ENCODE peak calls at places on chromosomes 16 and 17, in four cellular contexts. One of them, this sample, is unnamed.

GRCh38 chr16:66776457-66776856 is 24.9 kb downstream of the TERB1 start:
- DNase-seq in IMR-90: no peak
- DNase-seq in neuronal stem cell: no peak
- DNase-seq in H9: no peak
- DNase-seq in this sample: no peak

GRCh38 chr17:8685396-8685795 is 54.9 kb upstream of the MYH10 start:
- DNase-seq in IMR-90: no peak
- DNase-seq in H9: no peak
- DNase-seq in neuronal stem cell: no peak
- DNase-seq in this sample: no peak

GRCh38 chr17:79010304-79010646 is 711 bp upstream of the CANT1 start:
- DNase-seq in H9: no peak
- DNase-seq in IMR-90: no peak
- DNase-seq in neuronal stem cell: no peak
- DNase-seq in this sample: no peak

GRCh38 chr17:17951524-17951923 is 20.7 kb downstream of the TOM1L2 start:
- DNase-seq in H9: no peak
- DNase-seq in neuronal stem cell: no peak
- DNase-seq in IMR-90: no peak
- DNase-seq in this sample: no peak

GRCh38 chr17:80198144-80198661 is 21.9 kb downstream of the SGSH start:
- DNase-seq in neuronal stem cell: no peak
- DNase-seq in IMR-90: no peak
- DNase-seq in H9: peak; percentile 74
- DNase-seq in this sample: no peak

GRCh38 chr17:41882756-41883155 is 17.5 kb upstream of the KLHL11 start:
- DNase-seq in H9: no peak
- DNase-seq in neuronal stem cell: no peak
- DNase-seq in IMR-90: no peak
- DNase-seq in this sample: no peak

GRCh38 chr16:11253995-11254912 is 1.8 kb downstream of the SOCS1 start:
- DNase-seq in neuronal stem cell: no peak
- DNase-seq in IMR-90: peak; percentile 16
- DNase-seq in H9: no peak
- DNase-seq in this sample: no peak

GRCh38 chr16:2926660-2927646 is 15.2 kb downstream of the FLYWCH1 start:
- DNase-seq in neuronal stem cell: peak; percentile 87
- DNase-seq in H9: peak; percentile 87
- DNase-seq in IMR-90: peak; percentile 80
- DNase-seq in this sample: peak; percentile 87

GRCh38 chr17:17959520-17960361 is 12.5 kb downstream of the TOM1L2 start:
- DNase-seq in IMR-90: peak; percentile 69
- DNase-seq in neuronal stem cell: no peak
- DNase-seq in H9: no peak
- DNase-seq in this sample: peak; percentile 59

GRCh38 chr17:45246338-45246737 is 15.6 kb downstream of the SPATA32 start:
- DNase-seq in neuronal stem cell: no peak
- DNase-seq in H9: no peak
- DNase-seq in IMR-90: no peak
- DNase-seq in this sample: no peak

GRCh38 chr17:37478187-37478586 is 11.5 kb upstream of the DUSP14 start:
- DNase-seq in neuronal stem cell: no peak
- DNase-seq in IMR-90: peak; percentile 58
- DNase-seq in H9: no peak
- DNase-seq in this sample: peak; percentile 77

GRCh38 chr17:45273551-45273957 is 11.7 kb upstream of the SPATA32 start:
- DNase-seq in neuronal stem cell: no peak
- DNase-seq in H9: no peak
- DNase-seq in IMR-90: no peak
- DNase-seq in this sample: no peak

GRCh38 chr16:64416232-64417010 is 705.4 kb downstream of the CDH11 start:
- DNase-seq in H9: no peak
- DNase-seq in IMR-90: peak; percentile 43
- DNase-seq in neuronal stem cell: no peak
- DNase-seq in this sample: peak; percentile 65
- H3K14ac ChIP-seq in H9: no peak overlapping the region
- H3K14ac ChIP-seq in IMR-90: no peak overlapping the region
- H3K14ac ChIP-seq in neuronal stem cell: no peak overlapping the region
- H3K14ac ChIP-seq in this sample: no peak overlapping the region

DNA sequence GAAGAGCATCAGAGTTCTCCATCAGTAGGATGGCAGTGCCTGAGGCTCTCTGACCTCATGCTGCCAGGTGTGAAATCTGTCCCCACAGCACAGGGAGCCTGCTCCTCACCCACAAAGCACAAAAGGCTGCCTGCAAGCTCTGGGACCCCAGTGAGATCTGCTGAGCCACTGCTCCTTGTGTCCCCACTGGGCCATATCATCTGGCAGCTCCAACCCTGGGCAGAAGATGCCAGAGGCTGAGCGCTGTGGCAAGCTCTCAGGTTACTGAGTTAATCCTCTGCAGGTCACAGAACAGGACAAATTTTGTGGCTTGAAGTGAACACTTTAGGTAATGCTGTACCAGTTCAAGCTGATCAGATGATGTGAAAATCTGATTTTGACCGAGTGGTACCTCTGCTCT is 26.7 kb upstream of the ERN1 start:
- DNase-seq in IMR-90: no peak
- DNase-seq in neuronal stem cell: no peak
- DNase-seq in H9: no peak
- DNase-seq in this sample: no peak
- H3K27ac ChIP-seq in IMR-90: peak overlapping the region; percentile 1
- H3K27ac ChIP-seq in neuronal stem cell: no peak overlapping the region
- H3K27ac ChIP-seq in H9: no peak overlapping the region
- H3K27ac ChIP-seq in this sample: no peak overlapping the region

GRCh38 chr17:40614431-40615294 is 33.0 kb downstream of the SMARCE1 start:
- DNase-seq in neuronal stem cell: no peak
- DNase-seq in IMR-90: no peak
- DNase-seq in H9: no peak
- DNase-seq in this sample: no peak
- H3K14ac ChIP-seq in neuronal stem cell: no peak overlapping the region
- H3K14ac ChIP-seq in IMR-90: no peak overlapping the region
- H3K14ac ChIP-seq in H9: no peak overlapping the region
- H3K14ac ChIP-seq in this sample: no peak overlapping the region

GRCh38 chr17:40560592-40561293 is 4.5 kb downstream of the CCR7 start:
- DNase-seq in H9: no peak
- DNase-seq in IMR-90: peak; percentile 57
- DNase-seq in neuronal stem cell: no peak
- DNase-seq in this sample: peak; percentile 78

GRCh38 chr17:40561294-40561870 is 3.9 kb downstream of the CCR7 start:
- DNase-seq in neuronal stem cell: no peak
- DNase-seq in H9: no peak
- DNase-seq in IMR-90: no peak
- DNase-seq in this sample: peak; percentile 47

GRCh38 chr17:40559016-40559853 is 6.0 kb downstream of the CCR7 start:
- DNase-seq in neuronal stem cell: no peak
- DNase-seq in IMR-90: no peak
- DNase-seq in H9: peak; percentile 27
- DNase-seq in this sample: no peak

GRCh38 chr17:40558651-40559015 is 6.6 kb downstream of the CCR7 start:
- DNase-seq in IMR-90: no peak
- DNase-seq in H9: no peak
- DNase-seq in neuronal stem cell: no peak
- DNase-seq in this sample: no peak

DNA sequence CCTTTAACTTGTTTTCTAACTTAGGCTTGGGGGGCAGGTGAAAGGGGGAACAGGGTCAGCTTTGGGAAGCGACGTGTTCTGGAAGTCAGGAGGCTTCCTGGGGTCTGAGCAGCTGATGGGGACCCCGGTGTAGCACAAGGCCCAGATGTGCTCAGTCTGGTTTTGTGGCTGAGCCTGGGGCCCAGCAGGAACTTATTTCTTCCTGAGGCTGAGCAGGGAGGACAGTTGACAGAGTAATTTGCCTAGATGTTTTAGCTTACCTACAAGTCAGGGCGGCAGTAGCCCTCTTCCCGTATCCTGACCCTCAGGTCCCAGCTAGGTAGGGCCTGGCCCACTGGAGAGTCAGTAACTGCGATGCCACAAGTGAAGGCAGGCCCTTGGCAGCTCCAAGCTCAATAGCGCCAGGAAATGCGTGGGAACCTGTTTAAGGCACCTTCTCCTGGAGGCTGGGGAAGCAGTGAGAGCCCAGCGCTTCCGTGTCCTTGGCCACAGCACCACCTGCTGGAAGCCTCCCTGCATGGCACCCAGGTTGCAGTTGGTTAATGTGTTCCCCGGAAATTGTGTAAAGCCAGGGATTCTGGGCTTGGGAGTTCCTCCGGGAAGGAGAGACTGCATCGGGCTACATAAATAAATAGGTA is 5.2 kb downstream of the CCR7 start:
- DNase-seq in H9: peak; percentile 96
- DNase-seq in neuronal stem cell: peak; percentile 86
- DNase-seq in IMR-90: peak; percentile 94
- DNase-seq in this sample: peak; percentile 92
- H3K27ac ChIP-seq in H9: no peak overlapping the region
- H3K27ac ChIP-seq in neuronal stem cell: no peak overlapping the region
- H3K27ac ChIP-seq in IMR-90: peak overlapping the region; percentile 69
- H3K27ac ChIP-seq in this sample: peak overlapping the region; percentile 96

DNA sequence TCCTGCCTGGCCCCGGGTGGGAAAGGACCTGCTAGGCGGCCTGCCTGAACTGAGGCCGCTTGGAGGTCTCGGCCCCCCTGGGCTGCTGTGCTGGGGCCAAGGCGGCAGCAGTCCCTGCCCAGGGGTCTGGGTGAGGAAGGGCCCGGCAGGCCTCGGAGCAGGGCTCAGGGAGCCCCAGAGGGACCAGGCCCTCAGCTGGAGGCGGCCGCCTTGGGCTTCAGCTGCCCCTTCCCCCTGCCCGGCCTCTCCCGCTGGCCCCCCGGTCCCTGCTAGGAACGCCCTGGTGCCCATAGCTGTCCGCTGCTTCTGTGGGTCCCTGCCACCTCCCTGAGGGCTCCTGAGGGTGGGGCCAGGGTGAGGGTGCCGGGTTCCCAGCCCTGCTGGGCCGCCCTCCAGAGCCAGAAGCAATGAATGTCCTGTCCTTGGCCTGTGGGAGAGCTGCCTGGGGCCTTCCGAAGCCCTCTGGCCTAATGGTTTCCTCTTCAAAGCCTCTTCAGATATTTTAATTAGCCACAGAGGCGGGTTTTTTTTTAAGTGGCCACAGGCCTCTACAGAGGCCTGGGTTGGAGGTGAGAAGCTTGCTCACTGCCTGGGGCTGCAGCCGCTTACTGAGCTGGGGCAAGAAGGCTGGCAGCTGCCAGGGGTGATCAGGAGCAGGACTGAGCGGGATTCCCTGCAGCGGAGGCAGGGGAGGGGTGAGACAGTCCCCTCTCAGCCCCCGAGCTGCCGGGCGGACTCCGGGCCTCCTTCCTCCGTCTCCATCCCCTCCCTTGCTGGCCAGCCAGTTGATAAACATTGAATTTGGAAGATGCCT is 10.0 kb downstream of the CENPX start:
- DNase-seq in IMR-90: no peak
- DNase-seq in neuronal stem cell: no peak
- DNase-seq in H9: no peak
- DNase-seq in this sample: peak; percentile 26
- H3K14ac ChIP-seq in IMR-90: no peak overlapping the region
- H3K14ac ChIP-seq in neuronal stem cell: peak overlapping the region; percentile 94
- H3K14ac ChIP-seq in H9: no peak overlapping the region
- H3K14ac ChIP-seq in this sample: no peak overlapping the region